ENCODE peak calls at places on chromosomes 16 and 17, in five cellular contexts. One of them, this sample, is unnamed.

GRCh38 chr17:78144146-78144719 is 2.0 kb upstream of the C17orf99 start:
- DNase-seq in kidney epithelial cell: no peak
- DNase-seq in BJ: no peak
- DNase-seq in cardiac fibroblast: peak
- DNase-seq in AG10803: peak
- DNase-seq in this sample: peak

GRCh38 chr17:82397449-82398335 is 20.5 kb upstream of the HEXD start:
- DNase-seq in kidney epithelial cell: no peak
- DNase-seq in BJ: no peak
- DNase-seq in cardiac fibroblast: no peak
- DNase-seq in AG10803: no peak
- DNase-seq in this sample: no peak

GRCh38 chr17:4601326-4601725 is 17.0 kb downstream of the SMTNL2 start:
- DNase-seq in kidney epithelial cell: no peak
- DNase-seq in BJ: no peak
- DNase-seq in cardiac fibroblast: no peak
- DNase-seq in AG10803: no peak
- DNase-seq in this sample: no peak

GRCh38 chr16:4408323-4408690 is 8.1 kb downstream of the CORO7 start:
- DNase-seq in kidney epithelial cell: no peak
- DNase-seq in BJ: no peak
- DNase-seq in cardiac fibroblast: no peak
- DNase-seq in AG10803: no peak
- DNase-seq in this sample: no peak

GRCh38 chr16:53588081-53588648 is 85.2 kb upstream of the AKTIP start:
- DNase-seq in kidney epithelial cell: no peak
- DNase-seq in BJ: no peak
- DNase-seq in cardiac fibroblast: no peak
- DNase-seq in AG10803: no peak
- DNase-seq in this sample: no peak

GRCh38 chr17:65604070-65604469 is 42.6 kb upstream of the AXIN2 start:
- DNase-seq in kidney epithelial cell: peak
- DNase-seq in BJ: no peak
- DNase-seq in cardiac fibroblast: peak
- DNase-seq in AG10803: no peak
- DNase-seq in this sample: no peak

GRCh38 chr17:43698678-43699437 is 37.1 kb upstream of the MEOX1 start:
- DNase-seq in kidney epithelial cell: no peak
- DNase-seq in BJ: no peak
- DNase-seq in cardiac fibroblast: no peak
- DNase-seq in AG10803: no peak
- DNase-seq in this sample: no peak

GRCh38 chr17:29158515-29159275 is 21.5 kb downstream of the MYO18A start:
- DNase-seq in kidney epithelial cell: no peak
- DNase-seq in BJ: no peak
- DNase-seq in cardiac fibroblast: no peak
- DNase-seq in AG10803: peak
- DNase-seq in this sample: peak

GRCh38 chr16:49021136-49021535 is 260.5 kb downstream of the CBLN1 start:
- DNase-seq in kidney epithelial cell: peak
- DNase-seq in BJ: peak
- DNase-seq in cardiac fibroblast: peak
- DNase-seq in AG10803: peak
- DNase-seq in this sample: peak

GRCh38 chr17:32931686-32932085 is 3.7 kb downstream of the TMEM98 start:
- DNase-seq in kidney epithelial cell: peak
- DNase-seq in BJ: no peak
- DNase-seq in cardiac fibroblast: peak
- DNase-seq in AG10803: no peak
- DNase-seq in this sample: peak

GRCh38 chr16:88780100-88781062 is 4.6 kb downstream of the PIEZO1 start:
- DNase-seq in kidney epithelial cell: no peak
- DNase-seq in BJ: no peak
- DNase-seq in cardiac fibroblast: no peak
- DNase-seq in AG10803: no peak
- DNase-seq in this sample: no peak

GRCh38 chr16:68960910-68961309 is 117.6 kb downstream of the TANGO6 start:
- DNase-seq in kidney epithelial cell: no peak
- DNase-seq in BJ: no peak
- DNase-seq in cardiac fibroblast: no peak
- DNase-seq in AG10803: no peak
- DNase-seq in this sample: no peak

GRCh38 chr17:63838586-63839184 is 3.8 kb downstream of the SMARCD2 start:
- DNase-seq in kidney epithelial cell: no peak
- DNase-seq in BJ: peak
- DNase-seq in cardiac fibroblast: peak
- DNase-seq in AG10803: peak
- DNase-seq in this sample: peak

GRCh38 chr17:9696279-9697044 is 51.1 kb downstream of the USP43 start:
- DNase-seq in kidney epithelial cell: no peak
- DNase-seq in BJ: no peak
- DNase-seq in cardiac fibroblast: no peak
- DNase-seq in AG10803: no peak
- DNase-seq in this sample: no peak

GRCh38 chr17:4485676-4486646 is 12.7 kb upstream of the SPNS2 start:
- DNase-seq in kidney epithelial cell: no peak
- DNase-seq in BJ: no peak
- DNase-seq in cardiac fibroblast: no peak
- DNase-seq in AG10803: no peak
- DNase-seq in this sample: no peak

GRCh38 chr17:67689534-67690177 is 28.1 kb upstream of the NOL11 start:
- DNase-seq in kidney epithelial cell: peak
- DNase-seq in BJ: peak
- DNase-seq in cardiac fibroblast: peak
- DNase-seq in AG10803: peak
- DNase-seq in this sample: no peak

GRCh38 chr17:79760197-79760906 is 17.6 kb upstream of the CBX2 start:
- DNase-seq in kidney epithelial cell: no peak
- DNase-seq in BJ: no peak
- DNase-seq in cardiac fibroblast: no peak
- DNase-seq in AG10803: no peak
- DNase-seq in this sample: no peak

GRCh38 chr16:89565256-89565505 is 4.7 kb downstream of the RPL13 start:
- DNase-seq in kidney epithelial cell: no peak
- DNase-seq in BJ: no peak
- DNase-seq in cardiac fibroblast: no peak
- DNase-seq in AG10803: no peak
- DNase-seq in this sample: no peak

GRCh38 chr16:55465077-55465896 is 13.7 kb upstream of the MMP2 start:
- DNase-seq in kidney epithelial cell: peak
- DNase-seq in BJ: no peak
- DNase-seq in cardiac fibroblast: peak
- DNase-seq in AG10803: peak
- DNase-seq in this sample: peak

GRCh38 chr17:46179375-46179999 is 13.7 kb downstream of the KANSL1 start:
- DNase-seq in kidney epithelial cell: no peak
- DNase-seq in BJ: no peak
- DNase-seq in cardiac fibroblast: no peak
- DNase-seq in AG10803: no peak
- DNase-seq in this sample: no peak
- H3K4me3 ChIP-seq in kidney epithelial cell: no peak
- H3K4me3 ChIP-seq in BJ: no peak
- H3K4me3 ChIP-seq in cardiac fibroblast: no peak
- H3K4me3 ChIP-seq in AG10803: no peak
- H3K4me3 ChIP-seq in this sample: no peak

GRCh38 chr17:41522301-41523224 is 3.9 kb upstream of the KRT15 start:
- DNase-seq in kidney epithelial cell: no peak
- DNase-seq in BJ: no peak
- DNase-seq in cardiac fibroblast: no peak
- DNase-seq in AG10803: no peak
- DNase-seq in this sample: no peak

GRCh38 chr17:41519501-41520224 is 973 bp upstream of the KRT15 start:
- DNase-seq in kidney epithelial cell: no peak
- DNase-seq in BJ: no peak
- DNase-seq in cardiac fibroblast: no peak
- DNase-seq in AG10803: no peak
- DNase-seq in this sample: no peak

GRCh38 chr17:41520821-41521521 is 2.3 kb upstream of the KRT15 start:
- DNase-seq in kidney epithelial cell: no peak
- DNase-seq in BJ: no peak
- DNase-seq in cardiac fibroblast: no peak
- DNase-seq in AG10803: no peak
- DNase-seq in this sample: no peak

GRCh38 chr17:41523225-41523593 is 4.5 kb upstream of the KRT15 start:
- DNase-seq in kidney epithelial cell: no peak
- DNase-seq in BJ: no peak
- DNase-seq in cardiac fibroblast: no peak
- DNase-seq in AG10803: no peak
- DNase-seq in this sample: no peak

GRCh38 chr17:41521574-41522261 is 3.0 kb upstream of the KRT15 start:
- DNase-seq in kidney epithelial cell: peak
- DNase-seq in BJ: no peak
- DNase-seq in cardiac fibroblast: peak
- DNase-seq in AG10803: peak
- DNase-seq in this sample: no peak
- TF ChIP-seq CTCF in kidney epithelial cell: no peak
- TF ChIP-seq CTCF in BJ: peak
- TF ChIP-seq CTCF in cardiac fibroblast: peak
- TF ChIP-seq CTCF in AG10803: peak
- TF ChIP-seq CTCF in this sample: peak

GRCh38 chr16:85483424-85483823 is 129.7 kb upstream of the GSE1 start:
- DNase-seq in kidney epithelial cell: no peak
- DNase-seq in BJ: no peak
- DNase-seq in cardiac fibroblast: no peak
- DNase-seq in AG10803: no peak
- DNase-seq in this sample: no peak

GRCh38 chr16:85480727-85481101 is 132.4 kb upstream of the GSE1 start:
- DNase-seq in kidney epithelial cell: no peak
- DNase-seq in BJ: no peak
- DNase-seq in cardiac fibroblast: peak
- DNase-seq in AG10803: no peak
- DNase-seq in this sample: no peak

GRCh38 chr16:85481738-85482137 is 131.4 kb upstream of the GSE1 start:
- DNase-seq in kidney epithelial cell: no peak
- DNase-seq in BJ: no peak
- DNase-seq in cardiac fibroblast: no peak
- DNase-seq in AG10803: no peak
- DNase-seq in this sample: no peak

GRCh38 chr16:85479972-85480726 is 133.0 kb upstream of the GSE1 start:
- DNase-seq in kidney epithelial cell: no peak
- DNase-seq in BJ: no peak
- DNase-seq in cardiac fibroblast: peak
- DNase-seq in AG10803: no peak
- DNase-seq in this sample: no peak

GRCh38 chr16:85481206-85481605 is 131.9 kb upstream of the GSE1 start:
- DNase-seq in kidney epithelial cell: no peak
- DNase-seq in BJ: no peak
- DNase-seq in cardiac fibroblast: no peak
- DNase-seq in AG10803: no peak
- DNase-seq in this sample: no peak
- H3K4me3 ChIP-seq in kidney epithelial cell: no peak
- H3K4me3 ChIP-seq in BJ: no peak
- H3K4me3 ChIP-seq in cardiac fibroblast: no peak
- H3K4me3 ChIP-seq in AG10803: no peak
- H3K4me3 ChIP-seq in this sample: no peak

DNA sequence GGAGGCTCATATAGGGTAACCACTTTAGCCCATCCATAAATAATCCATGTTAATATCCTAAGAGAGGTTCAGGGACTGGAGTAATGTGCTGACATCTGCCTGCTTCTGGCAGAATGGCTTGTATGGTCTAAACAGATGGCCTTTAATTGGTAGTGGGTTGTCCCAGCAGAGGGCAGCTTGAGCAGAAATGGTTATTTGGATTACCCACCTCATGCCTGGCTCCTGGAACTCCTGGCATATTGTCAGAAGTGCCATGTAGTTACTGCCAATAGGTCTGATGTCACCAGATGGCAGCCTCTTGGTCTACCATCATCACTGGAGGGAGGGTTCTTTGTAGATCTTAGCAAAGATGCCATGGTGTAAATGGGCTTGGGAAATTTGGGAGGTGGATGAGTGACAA is 157.5 kb upstream of the SOX9 start:
- DNase-seq in kidney epithelial cell: no peak
- DNase-seq in BJ: no peak
- DNase-seq in cardiac fibroblast: no peak
- DNase-seq in AG10803: no peak
- DNase-seq in this sample: no peak
- TF ChIP-seq CTCF in kidney epithelial cell: no peak
- TF ChIP-seq CTCF in BJ: no peak
- TF ChIP-seq CTCF in cardiac fibroblast: no peak
- TF ChIP-seq CTCF in AG10803: no peak
- TF ChIP-seq CTCF in this sample: no peak

GRCh38 chr17:49996121-49996494 is 1.1 kb upstream of the DLX3 start:
- DNase-seq in kidney epithelial cell: no peak
- DNase-seq in BJ: no peak
- DNase-seq in cardiac fibroblast: no peak
- DNase-seq in AG10803: no peak
- DNase-seq in this sample: no peak

GRCh38 chr17:49995055-49995738 is at the start of gene DLX3:
- DNase-seq in kidney epithelial cell: no peak
- DNase-seq in BJ: peak
- DNase-seq in cardiac fibroblast: peak
- DNase-seq in AG10803: peak
- DNase-seq in this sample: peak

GRCh38 chr17:49997256-49997735 is 2.3 kb upstream of the DLX3 start:
- DNase-seq in kidney epithelial cell: no peak
- DNase-seq in BJ: no peak
- DNase-seq in cardiac fibroblast: no peak
- DNase-seq in AG10803: no peak
- DNase-seq in this sample: no peak

GRCh38 chr17:49997773-49998703 is 3.0 kb upstream of the DLX3 start:
- DNase-seq in kidney epithelial cell: no peak
- DNase-seq in BJ: peak
- DNase-seq in cardiac fibroblast: peak
- DNase-seq in AG10803: peak
- DNase-seq in this sample: peak

GRCh38 chr17:49996495-49997255 is 1.7 kb upstream of the DLX3 start:
- DNase-seq in kidney epithelial cell: no peak
- DNase-seq in BJ: no peak
- DNase-seq in cardiac fibroblast: peak
- DNase-seq in AG10803: no peak
- DNase-seq in this sample: no peak
- H3K4me3 ChIP-seq in kidney epithelial cell: peak
- H3K4me3 ChIP-seq in BJ: peak
- H3K4me3 ChIP-seq in cardiac fibroblast: peak
- H3K4me3 ChIP-seq in AG10803: peak
- H3K4me3 ChIP-seq in this sample: peak